ENCODE peak calls at places on chromosomes 4 and X, in eight cellular contexts. E, O, W, R, B, T, V and L are unnamed samples.

GRCh38 chrX:1778817-1779216 is 164.0 kb downstream of the ASMT start:
- DNase-seq in E (no peak), O (no peak), W (no peak), R (no peak), B (no peak), T (no peak), V (no peak), L (no peak)

GRCh38 chr4:125104616-125105015 is 210.1 kb upstream of the FAT4 start:
- DNase-seq in E (no peak), O (no peak), W (no peak), R (no peak), B (no peak), T (no peak), V (no peak), L (no peak)

GRCh38 chrX:1386338-1387127 is 5.4 kb downstream of the SLC25A6 start:
- DNase-seq in E (no peak), O (no peak), W (no peak), R (peak; percentile 19), B (no peak), T (no peak), V (peak; percentile 64), L (no peak)

GRCh38 chr4:128844931-128845330 is 35.4 kb downstream of the JADE1 start:
- DNase-seq in E (no peak), O (no peak), W (no peak), R (peak; percentile 21), B (peak; percentile 68), T (no peak), V (no peak), L (no peak)

GRCh38 chrX:66863721-66864120 is 224.8 kb upstream of the EDA2R start:
- DNase-seq in E (no peak), O (no peak), W (peak; percentile 24), R (peak; percentile 26), B (peak; percentile 4), T (no peak), V (no peak), L (no peak)

GRCh38 chr4:170139764-170140163 is 50.0 kb upstream of the AADAT start:
- DNase-seq in E (no peak), O (peak; percentile 3), W (no peak), R (no peak), B (no peak), T (no peak), V (no peak), L (no peak)

GRCh38 chr4:83251074-83251835 is 33.3 kb downstream of the COQ2 start:
- DNase-seq in E (no peak), O (no peak), W (no peak), R (no peak), B (no peak), T (no peak), V (no peak), L (no peak)

GRCh38 chr4:41505161-41505653 is 32.8 kb upstream of the LIMCH1 start:
- DNase-seq in E (peak; percentile 68), O (no peak), W (no peak), R (no peak), B (no peak), T (no peak), V (peak; percentile 54), L (no peak)

GRCh38 chr4:54073481-54073880 is 9.1 kb upstream of the CHIC2 start:
- DNase-seq in E (no peak), O (no peak), W (no peak), R (no peak), B (no peak), T (no peak), V (no peak), L (no peak)

GRCh38 chr4:187128971-187129370 is 405.3 kb upstream of the FAT1 start:
- DNase-seq in E (no peak), O (peak; percentile 72), W (no peak), R (no peak), B (no peak), T (no peak), V (no peak), L (no peak)

GRCh38 chr4:4858527-4858926 is 938 bp upstream of the MSX1 start:
- DNase-seq in E (no peak), O (no peak), W (no peak), R (no peak), B (no peak), T (no peak), V (peak; percentile 30), L (no peak)

GRCh38 chrX:38126179-38126578 is 94.5 kb downstream of the SRPX start:
- DNase-seq in E (no peak), O (no peak), W (no peak), R (no peak), B (no peak), T (no peak), V (no peak), L (no peak)

GRCh38 chr4:102535398-102536082 is 34.4 kb downstream of the NFKB1 start:
- DNase-seq in E (no peak), O (no peak), W (no peak), R (no peak), B (no peak), T (no peak), V (no peak), L (no peak)

GRCh38 chrX:100625985-100626491 is 10.6 kb downstream of the TSPAN6 start:
- DNase-seq in E (no peak), O (no peak), W (no peak), R (no peak), B (no peak), T (no peak), V (no peak), L (no peak)

GRCh38 chr4:30068234-30068633 is 651.9 kb upstream of the PCDH7 start:
- DNase-seq in E (peak; percentile 4), O (no peak), W (no peak), R (no peak), B (no peak), T (no peak), V (no peak), L (no peak)

GRCh38 chr4:82123934-82124333 is 249.9 kb downstream of the HNRNPD start:
- DNase-seq in E (no peak), O (no peak), W (no peak), R (no peak), B (no peak), T (peak; percentile 24), V (no peak), L (no peak)

GRCh38 chr4:114599231-114600065 is 841 bp downstream of the UGT8 start:
- DNase-seq in E (peak; percentile 6), O (no peak), W (peak; percentile 71), R (no peak), B (no peak), T (peak; percentile 78), V (peak; percentile 74), L (peak; percentile 11)

GRCh38 chr4:8435656-8436121 is 4.8 kb downstream of the ACOX3 start:
- DNase-seq in E (no peak), O (no peak), W (peak; percentile 22), R (peak; percentile 57), B (no peak), T (peak; percentile 18), V (no peak), L (no peak)

GRCh38 chr4:78747328-78747946 is 28.7 kb upstream of the BMP2K start:
- DNase-seq in E (no peak), O (peak; percentile 65), W (no peak), R (no peak), B (no peak), T (no peak), V (no peak), L (no peak)

GRCh38 chrX:88437563-88437962 is 309.5 kb upstream of the CPXCR1 start:
- DNase-seq in E (no peak), O (no peak), W (no peak), R (no peak), B (no peak), T (no peak), V (no peak), L (no peak)

DNA sequence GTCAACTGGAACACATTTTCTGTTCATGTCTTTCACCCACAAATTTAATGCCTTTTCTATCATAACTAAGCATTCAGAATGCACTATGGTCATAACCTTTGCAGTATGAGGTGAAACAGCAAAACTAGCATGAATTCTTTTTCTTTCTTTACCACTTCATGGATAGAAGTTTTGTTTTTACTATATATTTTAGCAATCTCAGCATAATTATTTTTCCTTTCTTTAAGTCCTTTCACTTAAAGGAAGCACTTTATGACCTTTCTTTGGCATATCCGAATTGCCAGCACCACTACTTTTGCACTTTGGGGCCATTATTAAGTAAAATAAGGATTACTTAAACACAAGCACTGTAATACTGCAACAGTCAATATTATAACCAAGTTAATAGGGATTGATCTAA is 115.1 kb upstream of the DKK2 start:
- DNase-seq in E (no peak), O (no peak), W (no peak), R (no peak), B (no peak), T (no peak), V (no peak), L (no peak)
- H3K27me3 ChIP-seq in E (no peaks in the 10 kb centered on the region), O (no peaks in the 10 kb centered on the region), W (no peaks in the 10 kb centered on the region), R (no peaks in the 10 kb centered on the region), B (no peaks in the 10 kb centered on the region), T (no peaks in the 10 kb centered on the region), V (no peaks in the 10 kb centered on the region), L (no peaks in the 10 kb centered on the region)

DNA sequence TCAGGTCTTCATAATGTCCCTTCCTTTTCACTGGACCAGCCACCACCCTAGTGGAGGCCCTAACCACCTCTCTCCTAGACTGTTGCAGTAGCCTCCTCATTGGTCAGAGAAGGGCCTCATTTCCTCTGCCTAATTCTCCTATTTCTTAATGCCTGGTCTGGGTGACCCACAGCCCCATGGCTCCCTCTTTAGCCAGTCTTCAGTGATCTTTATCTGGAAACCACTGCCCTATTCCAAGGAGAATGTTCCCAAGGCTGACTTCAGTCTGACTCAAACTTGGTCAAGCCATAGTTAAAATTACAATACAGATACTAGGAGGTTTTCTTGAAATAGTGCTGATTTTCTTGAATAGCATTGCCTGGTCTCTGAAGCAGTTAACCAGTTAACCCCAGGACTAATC is 53.6 kb upstream of the PRPS1 start:
- DNase-seq in E (no peak), O (no peak), W (no peak), R (no peak), B (no peak), T (no peak), V (no peak), L (no peak)
- H3K27me3 ChIP-seq in E (no peaks in the 10 kb centered on the region), O (no peaks in the 10 kb centered on the region), W (no peaks in the 10 kb centered on the region), R (no peaks in the 10 kb centered on the region), B (no peaks in the 10 kb centered on the region), T (no peaks in the 10 kb centered on the region), V (no peaks in the 10 kb centered on the region), L (no peaks in the 10 kb centered on the region)

DNA sequence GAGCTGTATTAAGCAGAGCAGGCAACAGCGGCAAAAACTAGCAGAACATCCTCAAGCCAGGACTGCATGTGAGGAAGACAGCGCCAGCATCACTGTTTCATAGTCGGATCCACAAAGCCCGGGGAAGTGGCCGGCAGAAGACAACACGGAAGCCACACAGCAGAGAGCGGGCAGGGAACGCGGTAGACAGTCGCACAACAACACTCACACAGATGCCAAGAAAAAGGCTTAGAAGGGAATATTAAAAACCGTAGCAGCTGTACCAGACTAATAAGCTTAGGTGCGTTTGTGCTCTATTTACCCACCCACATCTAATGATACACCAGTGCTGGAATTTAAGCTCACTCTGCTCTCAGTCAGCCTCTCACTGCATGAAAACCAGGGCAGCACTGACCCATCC is 16.0 kb downstream of the ZFYVE28 start:
- DNase-seq in E (no peak), O (no peak), W (no peak), R (no peak), B (no peak), T (no peak), V (peak; percentile 18), L (no peak)
- H3K27me3 ChIP-seq in E (no peaks in the 10 kb centered on the region), O (no peaks in the 10 kb centered on the region), W (no peaks in the 10 kb centered on the region), R (no peaks in the 10 kb centered on the region), B (no peaks in the 10 kb centered on the region), T (no peaks in the 10 kb centered on the region), V (no peaks in the 10 kb centered on the region), L (no peaks in the 10 kb centered on the region)

DNA sequence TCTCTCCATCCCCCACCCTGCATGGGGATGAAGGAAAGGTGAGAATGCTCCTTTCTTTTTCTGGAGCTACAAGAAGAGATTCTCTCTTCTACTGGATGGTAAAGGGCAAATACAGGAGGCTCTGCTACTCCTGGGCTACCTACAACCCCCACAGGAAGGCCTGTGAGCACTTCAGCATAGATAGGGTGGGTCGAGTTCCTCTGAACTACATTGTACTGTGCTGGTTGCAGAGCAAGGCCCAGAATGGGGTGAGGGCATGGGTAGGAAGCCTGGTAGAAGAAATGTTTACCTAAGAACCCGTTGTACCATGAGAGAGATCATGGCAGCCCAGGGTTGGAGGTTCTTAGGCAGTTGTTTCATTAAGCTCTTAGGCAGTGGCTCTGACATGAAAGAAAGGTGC is 510.4 kb downstream of the MID1IP1 start:
- DNase-seq in E (no peak), O (no peak), W (no peak), R (no peak), B (no peak), T (no peak), V (no peak), L (no peak)
- H3K27me3 ChIP-seq in E (no peaks in the 10 kb centered on the region), O (no peaks in the 10 kb centered on the region), W (no peaks in the 10 kb centered on the region), R (no peaks in the 10 kb centered on the region), B (no peaks in the 10 kb centered on the region), T (no peaks in the 10 kb centered on the region), V (no peaks in the 10 kb centered on the region), L (no peaks in the 10 kb centered on the region)